ENCODE peak calls at places on chromosomes 12 and 14, in seven cellular contexts. P is Calu3; S is activated CD8-positive, alpha-beta memory T cell treated with anti-CD3 and anti-CD28 coated beads, Interleukin-2, amount 50 U/mL, for 4 hours; T is glutamatergic neuron; C is cardiac muscle cell; W is iris pigment epithelial cell; B is HCT116. X is an unnamed sample.

GRCh38 chr14:50830044-50830931 is 674 bp downstream of the NIN start:
- DNase-seq in B (no peak), W (peak), C (peak), T (peak), S (peak), P (peak), X (peak)

GRCh38 chr12:6462234-6462995 is 8.1 kb downstream of the VAMP1 start:
- DNase-seq in P (no peak), T (no peak), B (no peak), C (no peak), S (no peak), W (no peak), X (no peak)

GRCh38 chr12:109648446-109648980 is 65.1 kb upstream of the FAM222A start:
- DNase-seq in C (no peak), W (no peak), P (no peak), T (no peak), B (no peak), S (no peak), X (no peak)

GRCh38 chr12:44875954-44876553 is at the start of gene NELL2:
- DNase-seq in S (peak), W (peak), P (peak), B (no peak), T (peak), C (peak), X (peak)

GRCh38 chr12:25241171-25242020 is 9.3 kb downstream of the KRAS start:
- DNase-seq in C (peak), B (peak), T (no peak), S (peak), W (peak), P (no peak), X (no peak)

GRCh38 chr14:103070971-103071542 is 13.0 kb upstream of the LBHD2 start:
- DNase-seq in P (peak), T (no peak), C (no peak), B (no peak), W (no peak), S (no peak), X (no peak)

GRCh38 chr14:88232783-88233182 is 90.3 kb downstream of the KCNK10 start:
- DNase-seq in P (no peak), W (no peak), T (no peak), B (no peak), C (peak), S (no peak), X (no peak)

GRCh38 chr14:30559638-30560071 is 697 bp downstream of the G2E3 start:
- DNase-seq in T (no peak), S (no peak), C (peak), W (peak), P (no peak), B (no peak), X (no peak)

GRCh38 chr12:105013892-105014291 is 27.8 kb downstream of the NOPCHAP1 start:
- DNase-seq in B (no peak), T (no peak), C (no peak), S (no peak), W (peak), P (no peak), X (no peak)

GRCh38 chr12:13959131-13959734 is 22.2 kb downstream of the GRIN2B start:
- DNase-seq in S (no peak), B (no peak), T (no peak), C (no peak), W (no peak), P (no peak), X (peak)

GRCh38 chr14:67359319-67359774 is 257 bp downstream of the ATP6V1D start:
- DNase-seq in T (no peak), C (peak), S (no peak), B (no peak), W (peak), P (peak), X (peak)

GRCh38 chr12:67818379-67819001 is 169.9 kb downstream of the DYRK2 start:
- DNase-seq in B (no peak), S (no peak), C (no peak), W (no peak), T (no peak), P (no peak), X (no peak)

GRCh38 chr12:26789731-26790644 is 43.0 kb downstream of the ITPR2 start:
- DNase-seq in T (no peak), S (no peak), B (no peak), W (peak), C (no peak), P (no peak), X (peak)

GRCh38 chr12:121939190-121939589 is 20.8 kb downstream of the CFAP251 start:
- DNase-seq in C (no peak), P (no peak), T (no peak), S (no peak), B (no peak), W (no peak), X (no peak)

GRCh38 chr12:8637666-8638065 is 25.0 kb downstream of the MFAP5 start:
- DNase-seq in W (no peak), T (no peak), C (no peak), S (no peak), B (no peak), P (no peak), X (no peak)

GRCh38 chr12:94740601-94741362 is 90.4 kb upstream of the TMCC3 start:
- DNase-seq in P (no peak), C (no peak), B (no peak), W (no peak), S (no peak), T (no peak), X (no peak)

GRCh38 chr14:50373959-50374358 is 22.7 kb downstream of the CDKL1 start:
- DNase-seq in P (no peak), B (no peak), T (no peak), W (no peak), S (no peak), C (no peak), X (no peak)

GRCh38 chr12:109630815-109631214 is 57.2 kb downstream of the MVK start:
- DNase-seq in B (no peak), T (no peak), S (no peak), C (no peak), P (peak), W (no peak), X (no peak)

GRCh38 chr14:100804558-100805309 is 21.2 kb upstream of the MEG3 start:
- DNase-seq in T (no peak), C (no peak), S (no peak), P (no peak), W (no peak), B (no peak), X (no peak)

GRCh38 chr12:132043216-132043615 is 93.5 kb downstream of the EP400 start:
- DNase-seq in S (no peak), P (no peak), T (no peak), W (no peak), B (no peak), C (no peak), X (no peak)

GRCh38 chr12:30763053-30763452 is 8.3 kb upstream of the CAPRIN2 start:
- DNase-seq in C (no peak), B (no peak), P (peak), T (no peak), W (no peak), S (no peak), X (no peak)

GRCh38 chr12:6957741-6958608 is 6.8 kb downstream of the PTPN6 start:
- DNase-seq in P (no peak), S (peak), T (no peak), W (no peak), B (no peak), C (no peak), X (no peak)

GRCh38 chr12:96236221-96236822 is 42.1 kb downstream of the ELK3 start:
- DNase-seq in B (no peak), C (no peak), T (no peak), S (no peak), P (no peak), W (peak), X (no peak)

GRCh38 chr12:92134638-92135274 is 10.9 kb downstream of the BTG1 start:
- DNase-seq in P (no peak), B (no peak), S (no peak), C (no peak), T (no peak), W (peak), X (no peak)

GRCh38 chr14:63203618-63204406 is 431 bp upstream of the RHOJ start:
- DNase-seq in T (peak), P (peak), C (peak), B (no peak), S (no peak), W (peak), X (no peak)

GRCh38 chr14:59484611-59485174 is 376 bp downstream of the JKAMP start:
- DNase-seq in P (no peak), S (no peak), T (no peak), B (no peak), C (no peak), W (peak), X (no peak)